ENCODE peak calls at places on chromosomes 1 and 21, in nine cellular contexts. One of them, this sample, is unnamed.

GRCh38 chr1:66278260-66279046 is 255.5 kb upstream of the SGIP1 start:
- DNase-seq in GM12878: peak
- DNase-seq in HepG2: no peak
- DNase-seq in HCT116: no peak
- DNase-seq in A549: no peak
- DNase-seq in endothelial cell of umbilical vein: no peak
- DNase-seq in SK-N-SH: no peak
- DNase-seq in K562: no peak
- DNase-seq in H1: no peak
- DNase-seq in this sample: no peak

GRCh38 chr1:84170171-84170570 is 26.1 kb downstream of the PRKACB start:
- DNase-seq in GM12878: no peak
- DNase-seq in HepG2: no peak
- DNase-seq in HCT116: no peak
- DNase-seq in A549: no peak
- DNase-seq in endothelial cell of umbilical vein: peak
- DNase-seq in SK-N-SH: no peak
- DNase-seq in K562: no peak
- DNase-seq in H1: no peak
- DNase-seq in this sample: no peak

GRCh38 chr1:246947255-246947654 is 15.5 kb upstream of the AHCTF1 start:
- DNase-seq in GM12878: no peak
- DNase-seq in HepG2: peak
- DNase-seq in HCT116: no peak
- DNase-seq in A549: no peak
- DNase-seq in endothelial cell of umbilical vein: peak
- DNase-seq in SK-N-SH: no peak
- DNase-seq in K562: no peak
- DNase-seq in H1: no peak
- DNase-seq in this sample: no peak

GRCh38 chr1:150366416-150367296 is 2.7 kb downstream of the RPRD2 start:
- DNase-seq in GM12878: no peak
- DNase-seq in HepG2: no peak
- DNase-seq in HCT116: no peak
- DNase-seq in A549: no peak
- DNase-seq in endothelial cell of umbilical vein: peak
- DNase-seq in SK-N-SH: no peak
- DNase-seq in K562: no peak
- DNase-seq in H1: no peak
- DNase-seq in this sample: peak

GRCh38 chr1:244674446-244674845 is 21.5 kb downstream of the DESI2 start:
- DNase-seq in GM12878: no peak
- DNase-seq in HepG2: no peak
- DNase-seq in HCT116: no peak
- DNase-seq in A549: no peak
- DNase-seq in endothelial cell of umbilical vein: no peak
- DNase-seq in SK-N-SH: no peak
- DNase-seq in K562: no peak
- DNase-seq in H1: no peak
- DNase-seq in this sample: no peak

GRCh38 chr1:3548156-3548893 is 63.0 kb downstream of the MEGF6 start:
- DNase-seq in GM12878: no peak
- DNase-seq in HepG2: no peak
- DNase-seq in HCT116: no peak
- DNase-seq in A549: no peak
- DNase-seq in endothelial cell of umbilical vein: no peak
- DNase-seq in SK-N-SH: no peak
- DNase-seq in K562: no peak
- DNase-seq in H1: no peak
- DNase-seq in this sample: no peak

GRCh38 chr1:66261370-66261769 is 272.6 kb upstream of the SGIP1 start:
- DNase-seq in GM12878: no peak
- DNase-seq in HepG2: no peak
- DNase-seq in HCT116: no peak
- DNase-seq in A549: no peak
- DNase-seq in endothelial cell of umbilical vein: no peak
- DNase-seq in SK-N-SH: no peak
- DNase-seq in K562: no peak
- DNase-seq in H1: no peak
- DNase-seq in this sample: peak

GRCh38 chr1:43783671-43784205 is 76.4 kb downstream of the ST3GAL3 start:
- DNase-seq in GM12878: peak
- DNase-seq in HepG2: no peak
- DNase-seq in HCT116: peak
- DNase-seq in A549: peak
- DNase-seq in endothelial cell of umbilical vein: no peak
- DNase-seq in SK-N-SH: no peak
- DNase-seq in K562: no peak
- DNase-seq in H1: no peak
- DNase-seq in this sample: peak

DNA sequence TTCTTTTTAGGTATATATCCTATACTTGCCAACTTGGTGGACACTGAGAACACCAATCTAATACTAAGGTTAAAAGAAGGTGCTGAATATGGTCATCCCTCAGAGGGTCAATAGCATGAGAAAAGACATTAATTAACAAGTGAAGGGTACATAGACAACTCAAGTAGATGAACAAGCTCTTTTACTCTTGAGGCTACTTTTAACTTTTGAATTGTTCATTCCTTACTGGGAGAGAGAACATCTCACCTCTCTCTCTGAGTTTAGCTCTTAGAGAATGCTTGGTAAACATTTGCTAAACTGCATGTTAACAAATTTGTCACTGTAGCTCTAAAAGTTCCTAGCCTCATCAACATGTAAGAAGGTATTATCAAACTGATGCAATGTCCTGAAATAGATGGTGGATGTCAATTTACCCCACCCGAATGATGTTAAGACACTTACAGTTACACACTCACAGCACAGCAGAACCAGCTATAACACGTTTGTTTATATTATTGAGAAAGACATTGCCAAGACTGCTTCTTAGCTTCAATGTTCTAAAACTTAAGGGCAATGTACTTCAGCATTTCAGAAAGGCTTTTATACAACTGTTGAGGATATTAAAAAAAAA is 35.9 kb downstream of the HEATR1 start:
- DNase-seq in GM12878: no peak
- DNase-seq in HepG2: no peak
- DNase-seq in HCT116: peak
- DNase-seq in A549: no peak
- DNase-seq in endothelial cell of umbilical vein: no peak
- DNase-seq in SK-N-SH: no peak
- DNase-seq in K562: no peak
- DNase-seq in H1: no peak
- DNase-seq in this sample: no peak
- TF ChIP-seq CTCF in GM12878: no peak
- TF ChIP-seq CTCF in HepG2: no peak
- TF ChIP-seq CTCF in HCT116: no peak
- TF ChIP-seq CTCF in A549: no peak
- TF ChIP-seq CTCF in endothelial cell of umbilical vein: no peak
- TF ChIP-seq CTCF in SK-N-SH: no peak
- TF ChIP-seq CTCF in K562: no peak
- TF ChIP-seq CTCF in H1: no peak
- TF ChIP-seq CTCF in this sample: no peak

GRCh38 chr1:235639586-235640205 is 9.9 kb downstream of the GNG4 start:
- DNase-seq in GM12878: no peak
- DNase-seq in HepG2: no peak
- DNase-seq in HCT116: no peak
- DNase-seq in A549: no peak
- DNase-seq in endothelial cell of umbilical vein: no peak
- DNase-seq in SK-N-SH: no peak
- DNase-seq in K562: no peak
- DNase-seq in H1: no peak
- DNase-seq in this sample: no peak
- H3K4me3 ChIP-seq in GM12878: no peak
- H3K4me3 ChIP-seq in HepG2: no peak
- H3K4me3 ChIP-seq in HCT116: no peak
- H3K4me3 ChIP-seq in A549: no peak
- H3K4me3 ChIP-seq in endothelial cell of umbilical vein: no peak
- H3K4me3 ChIP-seq in SK-N-SH: no peak
- H3K4me3 ChIP-seq in K562: no peak
- H3K4me3 ChIP-seq in H1: no peak
- H3K4me3 ChIP-seq in this sample: no peak

GRCh38 chr1:56409112-56409691 is 170.2 kb downstream of the PLPP3 start:
- DNase-seq in GM12878: no peak
- DNase-seq in HepG2: peak
- DNase-seq in HCT116: peak
- DNase-seq in A549: no peak
- DNase-seq in endothelial cell of umbilical vein: no peak
- DNase-seq in SK-N-SH: no peak
- DNase-seq in K562: peak
- DNase-seq in H1: peak
- DNase-seq in this sample: peak
- TF ChIP-seq MAX in GM12878: no peak
- TF ChIP-seq MAX in HepG2: no peak
- TF ChIP-seq MAX in HCT116: no peak
- TF ChIP-seq MAX in A549: no peak
- TF ChIP-seq MAX in endothelial cell of umbilical vein: no peak
- TF ChIP-seq MAX in SK-N-SH: no peak
- TF ChIP-seq MAX in K562: no peak
- TF ChIP-seq MAX in H1: no peak
- TF ChIP-seq MAX in this sample: no peak

DNA sequence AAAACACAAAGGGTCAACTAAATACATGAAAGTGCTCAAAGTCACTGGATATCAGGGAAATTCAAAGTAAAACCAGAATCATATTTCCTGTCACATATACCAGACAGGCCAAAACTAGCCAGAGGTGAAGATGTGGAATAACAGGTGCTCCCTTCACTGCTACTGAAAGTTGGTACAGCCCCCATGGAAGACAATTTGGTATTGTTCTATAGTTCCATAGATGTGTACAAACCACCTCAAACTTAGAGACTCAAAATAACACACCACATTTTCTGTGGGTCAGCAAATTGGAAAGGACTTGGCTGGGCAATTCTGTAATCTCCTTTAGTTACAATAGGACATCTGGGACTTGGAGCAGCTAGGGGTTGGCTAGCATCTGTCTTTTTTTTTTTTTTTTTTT is 24.5 kb upstream of the SOAT1 start:
- DNase-seq in GM12878: no peak
- DNase-seq in HepG2: no peak
- DNase-seq in HCT116: no peak
- DNase-seq in A549: no peak
- DNase-seq in endothelial cell of umbilical vein: no peak
- DNase-seq in SK-N-SH: no peak
- DNase-seq in K562: no peak
- DNase-seq in H1: no peak
- DNase-seq in this sample: no peak
- TF ChIP-seq CTCF in GM12878: no peak
- TF ChIP-seq CTCF in HepG2: no peak
- TF ChIP-seq CTCF in HCT116: no peak
- TF ChIP-seq CTCF in A549: no peak
- TF ChIP-seq CTCF in endothelial cell of umbilical vein: no peak
- TF ChIP-seq CTCF in SK-N-SH: no peak
- TF ChIP-seq CTCF in K562: no peak
- TF ChIP-seq CTCF in H1: no peak
- TF ChIP-seq CTCF in this sample: no peak

DNA sequence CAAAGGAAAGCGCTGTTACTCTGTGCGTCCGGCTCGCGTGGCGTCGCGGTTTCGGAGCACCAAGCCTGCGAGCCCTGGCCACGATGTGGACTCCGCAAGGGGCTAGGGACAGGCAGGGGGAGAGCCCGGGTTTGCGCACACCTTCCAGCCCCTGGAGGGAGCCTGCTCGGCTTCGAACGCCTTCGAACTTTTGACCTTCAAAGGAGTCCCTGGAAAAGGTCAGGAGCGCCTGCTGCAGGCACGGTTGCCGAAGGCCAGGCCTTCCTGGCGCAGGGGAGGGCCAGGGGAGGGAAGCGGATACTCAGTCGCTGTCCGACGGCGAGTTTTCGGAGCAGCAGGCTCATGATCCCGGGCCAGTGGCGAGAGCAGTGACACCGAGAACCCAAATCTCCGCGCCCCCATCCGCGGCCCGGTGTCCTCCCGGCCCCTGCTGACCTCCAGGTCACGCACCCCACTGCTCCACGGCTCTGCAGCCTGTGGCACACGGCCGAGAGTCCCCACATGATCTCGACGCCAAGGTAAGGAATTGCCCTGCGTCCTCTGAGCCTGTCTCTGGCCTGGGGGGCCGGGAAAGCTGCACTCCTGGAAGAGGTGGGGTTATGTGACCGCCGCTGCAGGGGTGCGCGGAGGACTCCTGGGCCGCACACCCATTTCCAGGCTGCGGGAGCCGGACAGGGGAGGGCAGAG is 1.3 kb upstream of the SIM2 start:
- DNase-seq in GM12878: no peak
- DNase-seq in HepG2: no peak
- DNase-seq in HCT116: no peak
- DNase-seq in A549: no peak
- DNase-seq in endothelial cell of umbilical vein: no peak
- DNase-seq in SK-N-SH: peak
- DNase-seq in K562: no peak
- DNase-seq in H1: peak
- DNase-seq in this sample: no peak
- H3K4me3 ChIP-seq in GM12878: no peak
- H3K4me3 ChIP-seq in HepG2: peak
- H3K4me3 ChIP-seq in HCT116: peak
- H3K4me3 ChIP-seq in A549: peak
- H3K4me3 ChIP-seq in endothelial cell of umbilical vein: no peak
- H3K4me3 ChIP-seq in SK-N-SH: no peak
- H3K4me3 ChIP-seq in K562: no peak
- H3K4me3 ChIP-seq in H1: no peak
- H3K4me3 ChIP-seq in this sample: no peak

This sample was measured in NB4.